ENCODE peak calls at places on chromosomes 7 and 10, in five cellular contexts. P is PC-3, U is GM12878, J is AG04450, K is kidney. A is an unnamed sample. For H3K9me3, the result is how much of the 10 kb centered on the place peaks cover.

GRCh38 chr7:44220046-44220720 is 19.4 kb downstream of the YKT6 start:
- DNase-seq in P (no peak), K (peak), U (no peak), J (no peak), A (peak)

GRCh38 chr10:101080933-101081546 is 19.3 kb downstream of the KAZALD1 start:
- DNase-seq in K (no peak), J (no peak), U (no peak), P (peak), A (no peak)

GRCh38 chr7:66505531-66506451 is 122.9 kb upstream of the KCTD7 start:
- DNase-seq in K (peak), J (no peak), P (no peak), U (no peak), A (no peak)

GRCh38 chr10:103548581-103549348 is 55.3 kb downstream of the NEURL1 start:
- DNase-seq in J (no peak), P (no peak), K (no peak), U (no peak), A (no peak)

GRCh38 chr10:110420401-110421193 is 77.1 kb upstream of the DUSP5 start:
- DNase-seq in U (no peak), K (no peak), J (no peak), P (peak), A (no peak)

GRCh38 chr7:130273863-130274262 is 7.2 kb downstream of the CPA2 start:
- DNase-seq in J (peak), U (no peak), P (no peak), K (no peak), A (no peak)

GRCh38 chr7:1537631-1538412 is 7.3 kb downstream of the MAFK start:
- DNase-seq in K (peak), P (peak), J (peak), U (no peak), A (no peak)

GRCh38 chr10:124306922-124307371 is 111.8 kb downstream of the OAT start:
- DNase-seq in P (peak), K (no peak), J (no peak), U (no peak), A (no peak)

GRCh38 chr10:97718178-97718577 is 4.6 kb downstream of the MARVELD1 start:
- DNase-seq in P (no peak), K (no peak), J (no peak), U (no peak), A (no peak)

GRCh38 chr10:689433-690226 is at the start of gene DIP2C:
- DNase-seq in J (peak), P (peak), K (peak), U (no peak), A (no peak)

GRCh38 chr10:70774810-70775678 is 10.1 kb downstream of the TBATA start:
- DNase-seq in J (no peak), U (no peak), P (peak), K (peak), A (no peak)

GRCh38 chr7:130990178-130990832 is 256.3 kb upstream of the KLF14 start:
- DNase-seq in U (no peak), P (no peak), K (no peak), J (no peak), A (peak)

GRCh38 chr7:136036336-136036735 is 59.2 kb upstream of the MTPN start:
- DNase-seq in P (peak), J (no peak), U (no peak), K (no peak), A (no peak)

GRCh38 chr10:46560381-46560780 is 3.9 kb upstream of the GPRIN2 start:
- DNase-seq in U (no peak), K (no peak), J (no peak), P (no peak), A (peak)

GRCh38 chr10:3025300-3025699 is 42.0 kb upstream of the PFKP start:
- DNase-seq in K (no peak), J (no peak), P (no peak), U (no peak), A (no peak)

GRCh38 chr7:115230882-115231508 is 309.1 kb downstream of the MDFIC start:
- DNase-seq in K (no peak), J (peak), U (no peak), P (peak), A (no peak)

GRCh38 chr10:62266611-62267010 is 2.0 kb downstream of the RTKN2 start:
- DNase-seq in J (no peak), K (no peak), P (peak), U (no peak), A (no peak)

GRCh38 chr10:113207924-113208323 is 257.9 kb downstream of the TCF7L2 start:
- DNase-seq in P (no peak), U (no peak), K (no peak), J (no peak), A (no peak)
- H3K9me3 ChIP-seq in P (under half), U (under half), K (under half), J (under half), A (under half)

DNA sequence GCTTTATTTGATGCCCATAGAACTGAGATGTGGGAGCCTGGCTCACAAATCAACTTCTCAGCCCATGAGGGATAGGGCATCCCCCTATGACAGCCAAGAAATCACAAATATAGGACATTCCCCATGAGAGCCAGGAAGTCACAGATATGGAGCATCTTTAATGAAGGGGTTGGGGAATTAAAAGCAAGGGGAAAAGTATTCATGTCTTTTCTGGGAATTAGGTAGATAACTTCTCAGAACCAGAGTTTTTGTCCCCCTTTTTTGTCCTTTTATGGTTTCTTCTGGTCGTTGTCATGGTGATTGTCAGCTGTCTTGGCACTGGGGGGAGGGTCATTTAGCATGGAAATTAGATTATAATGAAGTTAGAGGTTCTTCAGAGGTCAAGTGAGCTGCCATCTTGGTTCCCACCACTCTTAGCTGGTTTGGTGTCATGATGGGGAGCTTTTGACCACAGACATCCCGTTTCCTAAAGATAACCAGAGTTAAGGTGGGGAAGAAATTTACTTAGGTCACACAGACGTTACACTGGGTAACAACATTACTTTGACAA is 56.9 kb downstream of the NOD1 start:
- DNase-seq in K (no peak), J (no peak), U (no peak), P (no peak), A (no peak)
- H3K9me3 ChIP-seq in K (under half), J (under half), U (under half), P (under half), A (under half)

GRCh38 chr7:158558816-158559215 is 28.8 kb downstream of the PTPRN2 start:
- DNase-seq in K (no peak), U (no peak), J (no peak), P (no peak), A (no peak)
- H3K9me3 ChIP-seq in K (under half), U (under half), J (half or more), P (under half), A (under half)

GRCh38 chr7:22350466-22351328 is 6.3 kb downstream of the RAPGEF5 start:
- DNase-seq in U (peak), J (no peak), K (no peak), P (peak), A (no peak)
- H3K9me3 ChIP-seq in U (under half), J (under half), K (under half), P (under half), A (under half)

GRCh38 chr10:108052981-108053380 is 888.5 kb upstream of the SORCS1 start:
- DNase-seq in K (no peak), P (peak), J (no peak), U (no peak), A (no peak)
- H3K9me3 ChIP-seq in K (under half), P (under half), J (under half), U (under half), A (under half)

GRCh38 chr10:37763132-37763531 is 94.3 kb downstream of the ZNF248 start:
- DNase-seq in K (no peak), J (no peak), P (no peak), U (no peak), A (no peak)

GRCh38 chr10:37758074-37758473 is 99.3 kb downstream of the ZNF248 start:
- DNase-seq in P (no peak), U (no peak), J (no peak), K (no peak), A (no peak)

GRCh38 chr10:37762287-37762686 is 95.1 kb downstream of the ZNF248 start:
- DNase-seq in U (no peak), J (no peak), P (no peak), K (no peak), A (no peak)

GRCh38 chr10:37765216-37765615 is 92.2 kb downstream of the ZNF248 start:
- DNase-seq in J (no peak), K (no peak), U (no peak), P (no peak), A (no peak)

DNA sequence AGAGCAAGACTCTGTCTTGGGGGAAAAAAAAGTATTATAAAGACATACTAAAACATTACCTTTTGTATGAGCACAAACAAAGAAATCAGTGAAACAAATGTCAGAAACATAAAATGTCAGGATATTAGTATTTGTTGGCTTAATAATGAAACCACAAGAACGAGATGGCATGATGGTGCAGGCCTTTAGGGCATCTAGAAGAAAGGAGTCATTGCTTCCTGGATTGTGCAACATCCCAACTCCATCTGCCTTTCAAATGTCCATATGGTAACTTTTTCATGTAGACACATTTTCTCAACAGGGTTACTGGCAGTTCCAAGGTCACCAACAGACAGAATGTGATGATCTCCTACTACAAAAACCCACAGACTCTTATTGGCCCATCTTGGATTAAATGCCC is 96.6 kb downstream of the ZNF248 start:
- DNase-seq in K (no peak), P (peak), J (no peak), U (no peak), A (no peak)
- H3K9me3 ChIP-seq in K (under half), P (under half), J (under half), U (under half), A (under half)

DNA sequence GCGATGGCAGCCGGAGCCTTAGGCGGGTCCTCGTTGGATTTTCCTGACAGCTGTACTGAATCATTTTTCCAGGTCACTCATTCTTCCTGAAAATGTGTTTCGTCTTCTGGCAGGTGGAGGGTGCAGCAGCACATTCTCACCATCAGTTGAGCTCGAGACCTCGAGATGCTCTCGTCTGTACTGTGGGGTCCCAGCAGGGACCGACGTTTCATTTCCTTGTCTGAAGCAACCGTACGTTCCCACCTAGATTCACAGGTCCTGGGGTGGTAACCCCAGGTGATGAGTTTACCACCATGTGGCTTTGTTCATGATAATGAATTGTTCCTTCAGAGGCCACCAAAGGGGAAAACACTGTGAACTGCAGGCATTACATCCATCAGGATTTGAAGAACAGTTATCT is 298.5 kb upstream of the FOXK1 start:
- DNase-seq in U (no peak), J (no peak), P (no peak), K (no peak), A (no peak)
- H3K9me3 ChIP-seq in U (under half), J (under half), P (under half), K (under half), A (under half)

GRCh38 chr7:128349121-128349825 is 5.6 kb upstream of the RBM28 start:
- DNase-seq in J (no peak), U (no peak), P (no peak), K (no peak), A (no peak)

GRCh38 chr7:128344431-128344774 is 695 bp upstream of the RBM28 start:
- DNase-seq in U (no peak), J (no peak), P (no peak), K (no peak), A (no peak)

GRCh38 chr7:128351296-128352123 is 7.8 kb upstream of the RBM28 start:
- DNase-seq in U (no peak), P (no peak), K (no peak), J (no peak), A (no peak)

GRCh38 chr7:128350708-128351295 is 7.1 kb upstream of the RBM28 start:
- DNase-seq in U (no peak), K (no peak), J (no peak), P (no peak), A (no peak)

DNA sequence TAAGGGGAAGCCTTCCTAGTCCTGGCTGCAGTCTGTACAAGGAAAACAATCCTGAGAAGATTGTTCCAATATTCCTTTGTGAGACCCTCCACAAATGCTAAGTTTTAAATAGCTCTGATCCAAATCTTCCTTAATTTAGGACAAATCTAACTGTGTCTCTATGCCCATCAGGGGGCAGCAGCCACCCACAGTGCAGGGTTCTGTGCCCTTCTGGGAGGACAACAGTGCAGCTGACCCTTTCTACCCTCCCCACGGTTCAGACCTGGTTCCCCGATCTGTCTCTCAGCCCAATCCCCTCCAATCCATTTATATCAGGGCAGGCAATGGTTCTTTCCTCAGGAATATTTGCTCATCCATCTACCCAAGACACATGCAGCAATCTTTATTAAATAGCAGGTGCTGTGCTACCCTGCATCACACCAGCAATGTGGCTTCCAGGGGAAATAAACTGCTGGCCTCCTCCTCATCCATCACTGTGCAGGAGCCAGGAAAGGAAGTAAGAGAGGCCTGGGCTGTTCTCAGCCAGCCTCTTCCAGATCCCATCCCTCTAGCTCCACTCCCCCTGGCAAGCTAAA is 4.0 kb upstream of the RBM28 start:
- DNase-seq in K (no peak), P (peak), U (no peak), J (no peak), A (no peak)
- H3K9me3 ChIP-seq in K (under half), P (under half), U (under half), J (under half), A (under half)